ENCODE peak calls at places on chromosomes 6 and 20, in five cellular contexts. E, H, R, D and M are unnamed samples.

GRCh38 chr20:36836591-36837329 is 39.2 kb upstream of the TLDC2 start:
- DNase-seq in E (peak), H (peak), R (peak), D (peak), M (peak)

GRCh38 chr20:10507052-10507451 is 71.9 kb downstream of the SLX4IP start:
- DNase-seq in E (no peak), H (no peak), R (no peak), D (no peak), M (no peak)

GRCh38 chr6:38688579-38689087 is 14.3 kb downstream of the GLO1 start:
- DNase-seq in E (peak), H (no peak), R (peak), D (no peak), M (peak)

GRCh38 chr6:26016326-26017275 is 54.0 kb downstream of the TRIM38 start:
- DNase-seq in E (no peak), H (no peak), R (no peak), D (no peak), M (no peak)

GRCh38 chr6:74177496-74177895 is 481.5 kb downstream of the CD109 start:
- DNase-seq in E (no peak), H (no peak), R (no peak), D (no peak), M (no peak)

GRCh38 chr20:62413896-62414481 is 6.9 kb upstream of the CABLES2 start:
- DNase-seq in E (peak), H (no peak), R (no peak), D (no peak), M (no peak)

GRCh38 chr6:125835221-125835744 is 44.5 kb downstream of the NCOA7 start:
- DNase-seq in E (no peak), H (no peak), R (no peak), D (no peak), M (no peak)

GRCh38 chr6:158170656-158171081 is 2.5 kb downstream of the GTF2H5 start:
- DNase-seq in E (no peak), H (no peak), R (no peak), D (no peak), M (no peak)

GRCh38 chr20:25237610-25238318 is 10.1 kb upstream of the PYGB start:
- DNase-seq in E (peak), H (no peak), R (no peak), D (peak), M (peak)

GRCh38 chr20:22814475-22815205 is 220.5 kb upstream of the SSTR4 start:
- DNase-seq in E (no peak), H (no peak), R (no peak), D (no peak), M (no peak)

GRCh38 chr6:35365599-35366596 is 23.5 kb downstream of the PPARD start:
- DNase-seq in E (no peak), H (no peak), R (no peak), D (no peak), M (no peak)

GRCh38 chr6:157322792-157323113 is 566 bp downstream of the TMEM242 start:
- DNase-seq in E (no peak), H (no peak), R (no peak), D (no peak), M (no peak)

GRCh38 chr6:77040566-77041195 is 422.6 kb downstream of the HTR1B start:
- DNase-seq in E (no peak), H (no peak), R (no peak), D (no peak), M (no peak)

GRCh38 chr20:20406306-20406705 is 38.4 kb downstream of the INSM1 start:
- DNase-seq in E (no peak), H (no peak), R (no peak), D (no peak), M (no peak)

GRCh38 chr20:18252597-18253451 is 35.5 kb upstream of the ZNF133 start:
- DNase-seq in E (peak), H (no peak), R (no peak), D (no peak), M (no peak)

GRCh38 chr6:21887301-21888185 is 294.0 kb downstream of the SOX4 start:
- DNase-seq in E (no peak), H (no peak), R (no peak), D (peak), M (no peak)

GRCh38 chr6:10759884-10760329 is 12.3 kb downstream of the TMEM14B start:
- DNase-seq in E (peak), H (no peak), R (no peak), D (no peak), M (no peak)

GRCh38 chr6:159608961-159609673 is 83.9 kb downstream of the SOD2 start:
- DNase-seq in E (no peak), H (peak), R (no peak), D (no peak), M (no peak)